ENCODE peak calls at places on chromosomes 5 and 9, in four cellular contexts. K, N, Z and M are unnamed samples.

GRCh38 chr5:146880985-146881384 is 2.4 kb upstream of the PPP2R2B start:
- DNase-seq in K (no peak), N (no peak), Z (no peak), M (no peak)

GRCh38 chr5:35815089-35815936 is 41.4 kb upstream of the IL7R start:
- DNase-seq in K (peak), N (no peak), Z (peak), M (no peak)

GRCh38 chr5:92518318-92518913 is 1062.6 kb downstream of the NR2F1-AS1 start:
- DNase-seq in K (peak), N (peak), Z (peak), M (no peak)

GRCh38 chr5:174413520-174414314 is 310.7 kb upstream of the MSX2 start:
- DNase-seq in K (no peak), N (no peak), Z (no peak), M (no peak)

GRCh38 chr9:130423272-130423671 is 21.5 kb upstream of the ASS1 start:
- DNase-seq in K (no peak), N (no peak), Z (no peak), M (no peak)

GRCh38 chr5:143841446-143841845 is 29.5 kb downstream of the HMHB1 start:
- DNase-seq in K (no peak), N (no peak), Z (no peak), M (no peak)

GRCh38 chr5:91280062-91280941 is 102.8 kb downstream of the ARRDC3 start:
- DNase-seq in K (peak), N (peak), Z (peak), M (peak)

GRCh38 chr5:84274585-84275468 is 109.9 kb downstream of the EDIL3 start:
- DNase-seq in K (peak), N (no peak), Z (no peak), M (peak)

GRCh38 chr5:133846478-133847226 is 121.8 kb downstream of the C5orf15 start:
- DNase-seq in K (no peak), N (no peak), Z (no peak), M (no peak)

GRCh38 chr5:136686192-136686872 is 321.0 kb upstream of the TRPC7 start:
- DNase-seq in K (peak), N (no peak), Z (no peak), M (no peak)

GRCh38 chr5:149775785-149776184 is 45.7 kb downstream of the PPARGC1B start:
- DNase-seq in K (peak), N (peak), Z (peak), M (no peak)

GRCh38 chr9:114346146-114346545 is 16.5 kb downstream of the ORM2 start:
- DNase-seq in K (no peak), N (no peak), Z (no peak), M (no peak)

DNA sequence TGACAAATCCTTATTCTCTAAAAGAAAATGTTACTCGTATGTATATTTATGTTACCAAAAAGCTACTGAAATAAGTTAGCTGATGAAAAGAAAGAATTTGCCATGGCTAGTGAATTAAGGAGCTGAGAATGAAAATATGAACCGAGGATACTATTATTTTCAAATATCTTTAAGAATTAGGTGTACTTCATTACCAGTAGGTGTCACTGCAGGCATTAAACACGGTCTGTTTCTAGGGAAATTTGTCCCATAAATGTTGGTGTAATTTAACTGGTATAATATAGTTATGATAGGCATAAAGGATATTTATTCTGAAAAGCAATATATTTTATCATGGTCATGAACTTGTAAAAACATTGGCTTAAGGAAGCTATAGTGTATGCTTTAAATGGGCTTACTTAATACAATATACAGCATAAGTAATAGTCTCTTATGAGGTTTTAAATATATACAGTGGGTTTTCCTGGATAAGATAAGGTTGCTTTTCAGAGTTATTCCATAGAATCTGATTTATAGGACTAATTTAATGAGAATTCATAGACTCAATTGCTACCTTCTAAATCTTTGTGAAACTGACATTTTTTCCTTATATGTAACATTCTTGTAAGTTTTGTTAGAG is 72.4 kb upstream of the MPDZ start:
- DNase-seq in K (peak), N (no peak), Z (no peak), M (no peak)
- TF ChIP-seq SRF in K (no peak), N (no peak), Z (no peak), M (no peak)

DNA sequence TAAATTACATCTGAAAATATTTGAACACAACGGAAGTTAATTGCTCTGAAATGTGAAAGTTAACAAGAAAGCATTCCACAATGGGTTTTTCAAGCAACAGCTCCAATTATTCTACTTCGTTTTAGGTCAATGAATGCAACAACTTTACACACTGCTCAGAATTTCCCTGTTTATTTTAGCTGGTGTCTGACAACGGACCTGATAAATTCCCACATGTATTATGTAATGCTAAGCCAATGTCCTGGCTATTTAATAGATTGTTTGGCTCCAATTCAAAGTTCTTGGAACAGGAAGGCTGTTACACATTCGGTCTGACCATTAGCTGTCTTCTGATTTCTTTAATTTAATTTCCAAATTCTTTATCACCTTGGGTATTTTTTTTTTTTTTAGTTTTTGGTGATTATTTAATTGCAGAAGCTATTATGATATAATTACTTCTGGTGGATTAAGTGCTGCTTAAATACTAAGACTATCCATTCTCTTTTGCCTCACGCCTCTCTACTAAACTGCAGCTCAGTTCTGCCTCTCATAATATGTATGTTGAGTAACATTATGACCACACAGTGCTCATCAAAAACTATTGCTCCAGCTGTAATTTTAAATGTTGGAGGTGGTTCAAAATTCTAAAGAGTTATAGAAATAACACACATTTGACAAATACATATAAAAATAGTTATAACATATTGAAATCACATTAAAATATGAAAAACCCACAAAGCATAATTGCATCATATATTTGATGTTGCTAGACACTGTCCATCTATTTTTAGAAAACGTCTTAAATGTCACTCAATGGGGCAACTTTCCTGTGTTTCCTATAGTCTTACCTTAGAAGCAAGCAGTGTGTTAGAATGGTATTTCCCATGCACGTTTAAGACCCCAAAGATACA is 57.8 kb downstream of the MEF2C start:
- DNase-seq in K (no peak), N (no peak), Z (no peak), M (no peak)
- TF ChIP-seq HDAC2 in K (no peak), N (no peak), Z (no peak), M (no peak)

DNA sequence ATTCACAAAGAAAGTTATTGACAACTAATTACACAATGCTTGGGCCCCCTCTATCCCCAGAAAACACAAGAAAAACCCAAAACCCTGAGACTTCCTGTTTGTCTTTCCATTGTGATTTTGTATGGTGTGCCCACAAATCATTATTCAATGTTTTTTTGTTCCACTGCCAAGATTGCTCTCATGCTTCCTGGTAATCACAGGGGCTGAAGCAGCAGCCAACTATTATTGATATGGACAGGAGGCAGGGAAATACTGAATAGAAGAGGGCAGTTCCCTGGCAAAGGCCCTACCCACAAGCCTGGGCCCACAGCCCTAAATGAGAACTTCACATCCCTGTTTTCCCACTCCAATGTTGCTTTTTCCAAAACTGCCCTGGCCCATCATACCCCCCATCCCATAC is 21.5 kb upstream of the RFK start:
- DNase-seq in K (no peak), N (no peak), Z (no peak), M (no peak)
- TF ChIP-seq CBX5 in K (no peak), N (no peak), Z (no peak), M (no peak)

GRCh38 chr5:115573133-115573532 is 28.6 kb upstream of the FEM1C start:
- DNase-seq in K (no peak), N (no peak), Z (no peak), M (no peak)

GRCh38 chr5:115577741-115578140 is 24.5 kb downstream of the TICAM2 start:
- DNase-seq in K (no peak), N (no peak), Z (no peak), M (no peak)

GRCh38 chr5:115578657-115579056 is 23.6 kb downstream of the TICAM2 start:
- DNase-seq in K (no peak), N (no peak), Z (no peak), M (no peak)

GRCh38 chr5:115577329-115577728 is 24.9 kb downstream of the TICAM2 start:
- DNase-seq in K (no peak), N (no peak), Z (no peak), M (no peak)

GRCh38 chr5:115575167-115576070 is 26.9 kb downstream of the TICAM2 start:
- DNase-seq in K (peak), N (no peak), Z (no peak), M (no peak)
- TF ChIP-seq SRF in K (no peak), N (no peak), Z (no peak), M (no peak)

GRCh38 chr9:33263936-33264472 is 504 bp downstream of the BAG1 start:
- DNase-seq in K (peak), N (no peak), Z (no peak), M (no peak)
- TF ChIP-seq HDAC2 in K (no peak), N (no peak), Z (no peak), M (no peak)

GRCh38 chr5:95720094-95720793 is 10.9 kb upstream of the RHOBTB3 start:
- DNase-seq in K (no peak), N (no peak), Z (no peak), M (no peak)
- TF ChIP-seq CBX5 in K (no peak), N (no peak), Z (no peak), M (no peak)